ENCODE peak calls at places on chromosomes 6 and 20, in ten cellular contexts. D, S, E, Y, B, W, G, H, A and L are unnamed samples.

GRCh38 chr20:20812141-20812540 is 99.7 kb upstream of the RALGAPA2 start:
- DNase-seq in E (no peak), S (no peak), Y (no peak), H (no peak), A (no peak), G (no peak), D (no peak), W (no peak), B (no peak), L (no peak)

GRCh38 chr6:39794231-39794630 is 2.1 kb downstream of the DAAM2 start:
- DNase-seq in Y (no peak), A (no peak), E (no peak), S (no peak), H (no peak), B (no peak), G (no peak), D (no peak), W (no peak), L (no peak)

GRCh38 chr6:159151266-159151855 is 17.8 kb upstream of the FNDC1 start:
- DNase-seq in E (peak), D (no peak), G (peak), W (peak), B (no peak), S (no peak), A (peak), H (peak), Y (no peak), L (no peak)

GRCh38 chr6:66771626-66772025 is 1064.6 kb upstream of the EYS start:
- DNase-seq in D (no peak), A (no peak), H (no peak), B (no peak), Y (no peak), S (no peak), G (peak), W (no peak), E (no peak), L (no peak)

GRCh38 chr6:122696853-122697252 is 82.7 kb upstream of the FABP7 start:
- DNase-seq in G (no peak), S (peak), D (no peak), B (no peak), W (no peak), E (no peak), A (peak), Y (no peak), H (no peak), L (no peak)

GRCh38 chr6:28474441-28475219 is 31.3 kb upstream of the ZSCAN23 start:
- DNase-seq in B (no peak), E (peak), W (no peak), G (peak), H (peak), D (no peak), S (peak), Y (peak), A (peak), L (no peak)

GRCh38 chr6:28791002-28791383 is 132.8 kb downstream of the TRIM27 start:
- DNase-seq in W (no peak), A (no peak), Y (no peak), S (no peak), E (no peak), B (no peak), H (no peak), D (no peak), G (no peak), L (no peak)

GRCh38 chr20:59994697-59995122 is 36.5 kb downstream of the CDH26 start:
- DNase-seq in G (peak), W (no peak), Y (peak), S (no peak), H (peak), E (no peak), B (no peak), A (peak), D (no peak), L (no peak)

GRCh38 chr6:26550250-26550993 is 12.3 kb downstream of the HMGN4 start:
- DNase-seq in D (no peak), W (peak), Y (peak), G (peak), B (peak), S (no peak), H (no peak), A (peak), E (peak), L (no peak)

GRCh38 chr20:22490287-22491187 is 93.8 kb downstream of the FOXA2 start:
- DNase-seq in W (no peak), Y (peak), D (peak), B (peak), H (no peak), S (peak), A (no peak), E (no peak), G (no peak), L (no peak)

GRCh38 chr6:157622427-157622826 is 200.6 kb upstream of the SNX9 start:
- DNase-seq in A (no peak), H (no peak), S (no peak), D (peak), W (no peak), B (no peak), Y (no peak), E (no peak), G (no peak), L (no peak)

GRCh38 chr6:118299023-118299422 is 249.1 kb upstream of the PLN start:
- DNase-seq in A (peak), W (no peak), D (no peak), S (no peak), G (no peak), B (no peak), Y (no peak), H (no peak), E (no peak), L (no peak)

GRCh38 chr20:40680560-40680959 is 8.5 kb downstream of the MAFB start:
- DNase-seq in D (no peak), S (no peak), H (no peak), W (no peak), B (no peak), A (no peak), G (no peak), E (no peak), Y (no peak), L (no peak)

GRCh38 chr6:119476554-119476953 is 127.0 kb upstream of the MAN1A1 start:
- DNase-seq in E (no peak), S (no peak), D (no peak), G (peak), A (no peak), W (no peak), Y (no peak), H (no peak), B (no peak), L (no peak)

GRCh38 chr6:45433533-45434400 is 56.0 kb upstream of the SUPT3H start:
- DNase-seq in W (no peak), D (no peak), E (no peak), H (no peak), A (no peak), Y (no peak), G (no peak), S (no peak), B (no peak), L (no peak)

GRCh38 chr20:31822421-31823330 is 3.5 kb downstream of the MYLK2 start:
- DNase-seq in E (peak), G (peak), D (peak), A (peak), H (peak), W (peak), Y (peak), B (peak), S (peak), L (peak)

GRCh38 chr6:40347571-40348011 is 239.6 kb downstream of the LRFN2 start:
- DNase-seq in S (no peak), Y (no peak), G (no peak), E (no peak), W (no peak), H (no peak), B (peak), A (no peak), D (no peak), L (no peak)

GRCh38 chr20:31859266-31859997 is 10.9 kb downstream of the DUSP15 start:
- DNase-seq in D (no peak), W (no peak), B (no peak), Y (no peak), S (no peak), G (no peak), A (no peak), H (no peak), E (no peak), L (no peak)

GRCh38 chr6:47308674-47309325 is 905 bp downstream of the TNFRSF21 start:
- DNase-seq in G (peak), A (peak), S (no peak), H (no peak), B (peak), W (no peak), Y (no peak), D (no peak), E (peak), L (peak)

GRCh38 chr20:57595041-57596030 is 24.9 kb downstream of the ZBP1 start:
- DNase-seq in S (no peak), W (no peak), Y (no peak), H (no peak), G (no peak), A (no peak), D (no peak), B (no peak), E (no peak), L (no peak)

GRCh38 chr20:33477386-33478234 is 12.3 kb upstream of the CBFA2T2 start:
- DNase-seq in S (no peak), H (no peak), D (no peak), W (no peak), E (no peak), B (no peak), Y (peak), A (no peak), G (no peak), L (no peak)